ENCODE peak calls at places on chromosomes 12 and 14, in seven cellular contexts. One of them, this sample, is unnamed.

GRCh38 chr14:60250318-60251035 is 1.5 kb downstream of the PPM1A start:
- DNase-seq in dorsolateral prefrontal cortex: no peak
- DNase-seq in kidney epithelial cell: peak
- DNase-seq in GM13976: no peak
- DNase-seq in cardiac muscle cell: peak
- DNase-seq in suprapubic skin: no peak
- DNase-seq in fibroblast of pulmonary artery: peak
- DNase-seq in this sample: peak

GRCh38 chr12:14443531-14443930 is 78.0 kb downstream of the ATF7IP start:
- DNase-seq in dorsolateral prefrontal cortex: no peak
- DNase-seq in kidney epithelial cell: no peak
- DNase-seq in GM13976: no peak
- DNase-seq in cardiac muscle cell: peak
- DNase-seq in suprapubic skin: no peak
- DNase-seq in fibroblast of pulmonary artery: peak
- DNase-seq in this sample: no peak

GRCh38 chr12:41962171-41962572 is 182.5 kb downstream of the GXYLT1 start:
- DNase-seq in dorsolateral prefrontal cortex: peak
- DNase-seq in kidney epithelial cell: no peak
- DNase-seq in GM13976: no peak
- DNase-seq in cardiac muscle cell: no peak
- DNase-seq in suprapubic skin: no peak
- DNase-seq in fibroblast of pulmonary artery: no peak
- DNase-seq in this sample: no peak

GRCh38 chr12:120231316-120232011 is 30.6 kb upstream of the RPLP0 start:
- DNase-seq in dorsolateral prefrontal cortex: no peak
- DNase-seq in kidney epithelial cell: peak
- DNase-seq in GM13976: no peak
- DNase-seq in cardiac muscle cell: peak
- DNase-seq in suprapubic skin: no peak
- DNase-seq in fibroblast of pulmonary artery: peak
- DNase-seq in this sample: peak

GRCh38 chr12:54340845-54341244 is 15.9 kb downstream of the COPZ1 start:
- DNase-seq in dorsolateral prefrontal cortex: no peak
- DNase-seq in kidney epithelial cell: no peak
- DNase-seq in GM13976: no peak
- DNase-seq in cardiac muscle cell: no peak
- DNase-seq in suprapubic skin: no peak
- DNase-seq in fibroblast of pulmonary artery: no peak
- DNase-seq in this sample: no peak

GRCh38 chr12:9969673-9970072 is 1.5 kb upstream of the CLEC12A start:
- DNase-seq in dorsolateral prefrontal cortex: no peak
- DNase-seq in kidney epithelial cell: no peak
- DNase-seq in GM13976: no peak
- DNase-seq in cardiac muscle cell: no peak
- DNase-seq in suprapubic skin: no peak
- DNase-seq in fibroblast of pulmonary artery: no peak
- DNase-seq in this sample: no peak

GRCh38 chr12:20194171-20194570 is 174.2 kb upstream of the PDE3A start:
- DNase-seq in dorsolateral prefrontal cortex: no peak
- DNase-seq in kidney epithelial cell: no peak
- DNase-seq in GM13976: no peak
- DNase-seq in cardiac muscle cell: peak
- DNase-seq in suprapubic skin: no peak
- DNase-seq in fibroblast of pulmonary artery: peak
- DNase-seq in this sample: no peak

GRCh38 chr12:98592825-98593322 is 612 bp upstream of the SLC25A3 start:
- DNase-seq in dorsolateral prefrontal cortex: no peak
- DNase-seq in kidney epithelial cell: no peak
- DNase-seq in GM13976: no peak
- DNase-seq in cardiac muscle cell: no peak
- DNase-seq in suprapubic skin: no peak
- DNase-seq in fibroblast of pulmonary artery: no peak
- DNase-seq in this sample: no peak

GRCh38 chr14:57058319-57058718 is 210.4 kb downstream of the EXOC5 start:
- DNase-seq in dorsolateral prefrontal cortex: no peak
- DNase-seq in kidney epithelial cell: no peak
- DNase-seq in GM13976: no peak
- DNase-seq in cardiac muscle cell: no peak
- DNase-seq in suprapubic skin: no peak
- DNase-seq in fibroblast of pulmonary artery: no peak
- DNase-seq in this sample: no peak

GRCh38 chr12:12714276-12715001 is 2.7 kb upstream of the CDKN1B start:
- DNase-seq in dorsolateral prefrontal cortex: no peak
- DNase-seq in kidney epithelial cell: no peak
- DNase-seq in GM13976: no peak
- DNase-seq in cardiac muscle cell: no peak
- DNase-seq in suprapubic skin: no peak
- DNase-seq in fibroblast of pulmonary artery: no peak
- DNase-seq in this sample: peak

GRCh38 chr14:105067140-105067968 is 2.1 kb upstream of the GPR132 start:
- DNase-seq in dorsolateral prefrontal cortex: no peak
- DNase-seq in kidney epithelial cell: no peak
- DNase-seq in GM13976: no peak
- DNase-seq in cardiac muscle cell: no peak
- DNase-seq in suprapubic skin: no peak
- DNase-seq in fibroblast of pulmonary artery: peak
- DNase-seq in this sample: no peak

GRCh38 chr12:49658276-49658675 is 34.9 kb downstream of the PRPF40B start:
- DNase-seq in dorsolateral prefrontal cortex: no peak
- DNase-seq in kidney epithelial cell: no peak
- DNase-seq in GM13976: no peak
- DNase-seq in cardiac muscle cell: no peak
- DNase-seq in suprapubic skin: no peak
- DNase-seq in fibroblast of pulmonary artery: no peak
- DNase-seq in this sample: no peak

GRCh38 chr14:96660135-96660534 is 137.0 kb upstream of the VRK1 start:
- DNase-seq in dorsolateral prefrontal cortex: no peak
- DNase-seq in kidney epithelial cell: no peak
- DNase-seq in GM13976: no peak
- DNase-seq in cardiac muscle cell: no peak
- DNase-seq in suprapubic skin: no peak
- DNase-seq in fibroblast of pulmonary artery: no peak
- DNase-seq in this sample: no peak

GRCh38 chr12:1848146-1848545 is 27.8 kb downstream of the LRTM2 start:
- DNase-seq in dorsolateral prefrontal cortex: no peak
- DNase-seq in kidney epithelial cell: no peak
- DNase-seq in GM13976: no peak
- DNase-seq in cardiac muscle cell: no peak
- DNase-seq in suprapubic skin: peak
- DNase-seq in fibroblast of pulmonary artery: no peak
- DNase-seq in this sample: no peak

GRCh38 chr14:102209224-102209966 is 69.7 kb downstream of the WDR20 start:
- DNase-seq in dorsolateral prefrontal cortex: peak
- DNase-seq in kidney epithelial cell: peak
- DNase-seq in GM13976: no peak
- DNase-seq in cardiac muscle cell: peak
- DNase-seq in suprapubic skin: no peak
- DNase-seq in fibroblast of pulmonary artery: peak
- DNase-seq in this sample: no peak

GRCh38 chr14:58702466-58703148 is 64.8 kb downstream of the DACT1 start:
- DNase-seq in dorsolateral prefrontal cortex: no peak
- DNase-seq in kidney epithelial cell: no peak
- DNase-seq in GM13976: no peak
- DNase-seq in cardiac muscle cell: no peak
- DNase-seq in suprapubic skin: no peak
- DNase-seq in fibroblast of pulmonary artery: no peak
- DNase-seq in this sample: no peak

GRCh38 chr12:1795221-1795784 is 25.1 kb upstream of the LRTM2 start:
- DNase-seq in dorsolateral prefrontal cortex: no peak
- DNase-seq in kidney epithelial cell: no peak
- DNase-seq in GM13976: no peak
- DNase-seq in cardiac muscle cell: no peak
- DNase-seq in suprapubic skin: no peak
- DNase-seq in fibroblast of pulmonary artery: no peak
- DNase-seq in this sample: no peak

GRCh38 chr12:4579305-4580097 is 17.5 kb downstream of the DYRK4 start:
- DNase-seq in dorsolateral prefrontal cortex: no peak
- DNase-seq in kidney epithelial cell: no peak
- DNase-seq in GM13976: peak
- DNase-seq in cardiac muscle cell: peak
- DNase-seq in suprapubic skin: no peak
- DNase-seq in fibroblast of pulmonary artery: peak
- DNase-seq in this sample: no peak
- TF ChIP-seq CTCF in dorsolateral prefrontal cortex: peak
- TF ChIP-seq CTCF in kidney epithelial cell: no peak
- TF ChIP-seq CTCF in GM13976: no peak
- TF ChIP-seq CTCF in cardiac muscle cell: no peak
- TF ChIP-seq CTCF in suprapubic skin: no peak
- TF ChIP-seq CTCF in fibroblast of pulmonary artery: peak
- TF ChIP-seq CTCF in this sample: peak

DNA sequence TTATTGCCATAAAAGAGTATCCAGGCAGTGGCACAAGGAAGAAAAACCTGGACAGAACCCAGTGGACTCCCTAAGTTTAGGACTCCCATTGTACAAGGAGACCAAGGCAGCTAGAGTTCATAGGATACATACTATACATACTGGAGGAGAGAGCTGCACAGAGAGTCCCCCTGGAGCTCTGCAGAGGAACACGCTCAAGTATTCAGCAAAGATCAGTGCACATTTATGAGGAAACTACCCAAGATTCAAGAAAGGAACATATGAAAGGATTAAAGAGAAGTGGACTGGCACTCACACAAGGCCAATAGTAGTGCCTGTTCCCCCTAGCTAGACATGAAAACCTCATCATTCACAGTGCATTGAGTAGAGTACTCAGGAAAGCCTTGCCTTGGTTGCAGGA is 43.0 kb upstream of the CHPT1 start:
- DNase-seq in dorsolateral prefrontal cortex: no peak
- DNase-seq in kidney epithelial cell: no peak
- DNase-seq in GM13976: no peak
- DNase-seq in cardiac muscle cell: no peak
- DNase-seq in suprapubic skin: no peak
- DNase-seq in fibroblast of pulmonary artery: no peak
- DNase-seq in this sample: no peak
- TF ChIP-seq CTCF in dorsolateral prefrontal cortex: no peak
- TF ChIP-seq CTCF in kidney epithelial cell: no peak
- TF ChIP-seq CTCF in GM13976: no peak
- TF ChIP-seq CTCF in cardiac muscle cell: no peak
- TF ChIP-seq CTCF in suprapubic skin: no peak
- TF ChIP-seq CTCF in fibroblast of pulmonary artery: no peak
- TF ChIP-seq CTCF in this sample: no peak

GRCh38 chr12:65682145-65682544 is 142.1 kb upstream of the HMGA2 start:
- DNase-seq in dorsolateral prefrontal cortex: no peak
- DNase-seq in kidney epithelial cell: no peak
- DNase-seq in GM13976: no peak
- DNase-seq in cardiac muscle cell: no peak
- DNase-seq in suprapubic skin: no peak
- DNase-seq in fibroblast of pulmonary artery: no peak
- DNase-seq in this sample: no peak

GRCh38 chr12:65681226-65681625 is 143.1 kb upstream of the HMGA2 start:
- DNase-seq in dorsolateral prefrontal cortex: no peak
- DNase-seq in kidney epithelial cell: no peak
- DNase-seq in GM13976: no peak
- DNase-seq in cardiac muscle cell: peak
- DNase-seq in suprapubic skin: no peak
- DNase-seq in fibroblast of pulmonary artery: no peak
- DNase-seq in this sample: no peak

GRCh38 chr12:65684906-65685305 is 139.4 kb upstream of the HMGA2 start:
- DNase-seq in dorsolateral prefrontal cortex: no peak
- DNase-seq in kidney epithelial cell: no peak
- DNase-seq in GM13976: no peak
- DNase-seq in cardiac muscle cell: no peak
- DNase-seq in suprapubic skin: no peak
- DNase-seq in fibroblast of pulmonary artery: no peak
- DNase-seq in this sample: no peak

GRCh38 chr12:65689508-65689907 is 134.8 kb upstream of the HMGA2 start:
- DNase-seq in dorsolateral prefrontal cortex: no peak
- DNase-seq in kidney epithelial cell: no peak
- DNase-seq in GM13976: no peak
- DNase-seq in cardiac muscle cell: no peak
- DNase-seq in suprapubic skin: no peak
- DNase-seq in fibroblast of pulmonary artery: no peak
- DNase-seq in this sample: no peak

GRCh38 chr12:65685514-65685913 is 138.8 kb upstream of the HMGA2 start:
- DNase-seq in dorsolateral prefrontal cortex: no peak
- DNase-seq in kidney epithelial cell: no peak
- DNase-seq in GM13976: peak
- DNase-seq in cardiac muscle cell: peak
- DNase-seq in suprapubic skin: no peak
- DNase-seq in fibroblast of pulmonary artery: peak
- DNase-seq in this sample: no peak
- TF ChIP-seq CTCF in dorsolateral prefrontal cortex: peak
- TF ChIP-seq CTCF in kidney epithelial cell: peak
- TF ChIP-seq CTCF in GM13976: peak
- TF ChIP-seq CTCF in cardiac muscle cell: peak
- TF ChIP-seq CTCF in suprapubic skin: no peak
- TF ChIP-seq CTCF in fibroblast of pulmonary artery: peak
- TF ChIP-seq CTCF in this sample: peak

GRCh38 chr12:31325524-31325875 is 450 bp downstream of the SINHCAF start:
- DNase-seq in dorsolateral prefrontal cortex: no peak
- DNase-seq in kidney epithelial cell: no peak
- DNase-seq in GM13976: peak
- DNase-seq in cardiac muscle cell: no peak
- DNase-seq in suprapubic skin: no peak
- DNase-seq in fibroblast of pulmonary artery: no peak
- DNase-seq in this sample: no peak

GRCh38 chr12:31326689-31327659 is 1.0 kb upstream of the SINHCAF start:
- DNase-seq in dorsolateral prefrontal cortex: no peak
- DNase-seq in kidney epithelial cell: no peak
- DNase-seq in GM13976: no peak
- DNase-seq in cardiac muscle cell: peak
- DNase-seq in suprapubic skin: no peak
- DNase-seq in fibroblast of pulmonary artery: peak
- DNase-seq in this sample: no peak

GRCh38 chr12:31324845-31325523 is 966 bp downstream of the SINHCAF start:
- DNase-seq in dorsolateral prefrontal cortex: no peak
- DNase-seq in kidney epithelial cell: no peak
- DNase-seq in GM13976: peak
- DNase-seq in cardiac muscle cell: peak
- DNase-seq in suprapubic skin: peak
- DNase-seq in fibroblast of pulmonary artery: peak
- DNase-seq in this sample: peak

GRCh38 chr12:31324116-31324844 is 1.7 kb downstream of the SINHCAF start:
- DNase-seq in dorsolateral prefrontal cortex: no peak
- DNase-seq in kidney epithelial cell: no peak
- DNase-seq in GM13976: peak
- DNase-seq in cardiac muscle cell: peak
- DNase-seq in suprapubic skin: peak
- DNase-seq in fibroblast of pulmonary artery: peak
- DNase-seq in this sample: peak

DNA sequence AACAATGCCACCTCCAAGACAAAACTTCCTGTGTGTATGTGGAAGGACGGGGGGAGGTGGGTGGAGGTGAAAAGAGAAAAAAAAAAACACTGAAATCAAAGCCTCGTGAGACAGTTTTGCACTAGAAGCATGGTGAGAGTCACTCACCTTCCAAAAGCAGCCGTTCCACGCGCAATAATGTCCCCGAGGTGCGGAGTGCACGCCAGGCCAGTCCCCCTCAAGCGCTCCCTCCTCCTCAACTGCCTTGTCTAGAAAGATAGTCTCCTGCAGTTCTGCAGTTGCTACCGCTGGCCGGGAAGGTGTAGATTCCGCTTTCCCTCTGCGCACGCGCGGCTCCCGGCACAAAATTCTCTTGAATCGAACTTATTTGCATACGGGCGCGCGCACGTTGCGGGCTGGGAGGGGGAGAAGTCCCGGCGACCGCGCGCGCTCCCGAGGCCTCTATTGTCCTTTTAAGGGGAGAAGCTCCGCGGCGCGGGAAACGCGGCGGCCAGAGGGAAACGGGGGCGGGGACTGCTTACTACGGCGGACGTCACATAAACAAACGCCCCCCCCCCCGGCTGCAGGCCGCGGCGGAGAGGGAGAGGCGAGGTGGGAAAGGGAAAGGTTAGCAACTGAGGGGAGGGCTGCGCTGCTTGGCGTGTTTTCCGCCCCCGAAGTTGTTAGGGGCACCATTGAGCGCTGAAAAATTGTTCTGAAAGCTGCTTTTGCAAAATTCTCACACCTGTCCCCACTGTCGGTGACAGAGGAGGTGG is at the start of gene SINHCAF:
- DNase-seq in dorsolateral prefrontal cortex: peak
- DNase-seq in kidney epithelial cell: peak
- DNase-seq in GM13976: peak
- DNase-seq in cardiac muscle cell: peak
- DNase-seq in suprapubic skin: peak
- DNase-seq in fibroblast of pulmonary artery: peak
- DNase-seq in this sample: peak
- TF ChIP-seq CTCF in dorsolateral prefrontal cortex: peak
- TF ChIP-seq CTCF in kidney epithelial cell: no peak
- TF ChIP-seq CTCF in GM13976: no peak
- TF ChIP-seq CTCF in cardiac muscle cell: no peak
- TF ChIP-seq CTCF in suprapubic skin: no peak
- TF ChIP-seq CTCF in fibroblast of pulmonary artery: no peak
- TF ChIP-seq CTCF in this sample: no peak